ENCODE peak calls at places on chromosomes 5 and 9, in five cellular contexts. K is uterus, V is lower lobe of right lung, M is body of pancreas, N is heart left ventricle. E is an unnamed sample.

GRCh38 chr5:132474131-132474723 is 16.3 kb downstream of the IRF1 start:
- DNase-seq in K (no peak), V (no peak), M (no peak), N (no peak), E (no peak)

GRCh38 chr5:135058326-135058725 is 24.3 kb upstream of the PITX1 start:
- DNase-seq in K (no peak), V (no peak), M (no peak), N (no peak), E (no peak)

GRCh38 chr9:129406278-129407225 is 214.3 kb downstream of the C9orf50 start:
- DNase-seq in K (peak), V (peak), M (no peak), N (no peak), E (no peak)

GRCh38 chr5:101067415-101067814 is 164.3 kb upstream of the ST8SIA4 start:
- DNase-seq in K (no peak), V (no peak), M (no peak), N (no peak), E (no peak)

GRCh38 chr5:80204808-80205614 is 50.8 kb downstream of the SERINC5 start:
- DNase-seq in K (no peak), V (no peak), M (peak), N (peak), E (no peak)

GRCh38 chr9:97415146-97415545 is 3.2 kb downstream of the TDRD7 start:
- DNase-seq in K (no peak), V (no peak), M (no peak), N (no peak), E (no peak)

GRCh38 chr5:108749130-108749861 is 1.6 kb downstream of the FER start:
- DNase-seq in K (peak), V (no peak), M (no peak), N (no peak), E (no peak)

GRCh38 chr5:177064500-177065277 is 22.0 kb upstream of the FGFR4 start:
- DNase-seq in K (no peak), V (no peak), M (no peak), N (no peak), E (no peak)

GRCh38 chr9:137076636-137077009 is 694 bp upstream of the UAP1L1 start:
- DNase-seq in K (no peak), V (peak), M (no peak), N (no peak), E (no peak)

GRCh38 chr5:15501057-15501791 is 1.2 kb downstream of the FBXL7 start:
- DNase-seq in K (peak), V (no peak), M (no peak), N (peak), E (peak)

GRCh38 chr9:114107286-114108001 is 8.4 kb upstream of the KIF12 start:
- DNase-seq in K (no peak), V (no peak), M (no peak), N (no peak), E (no peak)

GRCh38 chr5:87154191-87154590 is 113.5 kb upstream of the RASA1 start:
- DNase-seq in K (no peak), V (no peak), M (no peak), N (no peak), E (no peak)

GRCh38 chr5:37921452-37921851 is 81.6 kb upstream of the GDNF start:
- DNase-seq in K (no peak), V (no peak), M (no peak), N (no peak), E (no peak)

GRCh38 chr5:157388148-157388547 is 71.9 kb upstream of the NIPAL4 start:
- DNase-seq in K (no peak), V (no peak), M (no peak), N (no peak), E (no peak)

GRCh38 chr5:136374003-136374402 is 8.7 kb upstream of the TRPC7 start:
- DNase-seq in K (no peak), V (no peak), M (no peak), N (no peak), E (no peak)

GRCh38 chr5:158682631-158683030 is 417.1 kb downstream of the EBF1 start:
- DNase-seq in K (no peak), V (no peak), M (no peak), N (no peak), E (no peak)

GRCh38 chr5:139690385-139691274 is 42.5 kb downstream of the CXXC5 start:
- DNase-seq in K (peak), V (no peak), M (no peak), N (peak), E (no peak)

GRCh38 chr5:178227929-178228328 is 4.7 kb downstream of the PHYKPL start:
- DNase-seq in K (no peak), V (no peak), M (no peak), N (no peak), E (no peak)

GRCh38 chr5:15819617-15820016 is 319.6 kb downstream of the FBXL7 start:
- DNase-seq in K (no peak), V (no peak), M (no peak), N (no peak), E (no peak)

GRCh38 chr9:137745541-137745991 is 126.8 kb downstream of the EHMT1 start:
- DNase-seq in K (no peak), V (no peak), M (no peak), N (no peak), E (no peak)

GRCh38 chr9:136110082-136111061 is 8.3 kb downstream of the TMEM250 start:
- DNase-seq in K (no peak), V (no peak), M (no peak), N (no peak), E (no peak)

GRCh38 chr5:142145106-142145900 is 36.7 kb downstream of the NDFIP1 start:
- DNase-seq in K (peak), V (no peak), M (peak), N (peak), E (no peak)

GRCh38 chr5:143887302-143887638 is 75.3 kb downstream of the HMHB1 start:
- DNase-seq in K (no peak), V (peak), M (peak), N (peak), E (no peak)

GRCh38 chr5:75460947-75461346 is 50.5 kb downstream of the CERT1 start:
- DNase-seq in K (no peak), V (no peak), M (no peak), N (no peak), E (no peak)

GRCh38 chr9:136011376-136011702 is 50.2 kb upstream of the UBAC1 start:
- DNase-seq in K (no peak), V (no peak), M (no peak), N (no peak), E (no peak)

GRCh38 chr9:25716220-25716872 is 38.1 kb upstream of the TUSC1 start:
- DNase-seq in K (no peak), V (no peak), M (peak), N (no peak), E (no peak)

GRCh38 chr5:173057062-173057924 is 1.1 kb downstream of the CREBRF start:
- DNase-seq in K (peak), V (peak), M (peak), N (peak), E (peak)
- TF ChIP-seq CTCF in K (peak), V (peak), M (no peak), N (no peak), E (no peak)

GRCh38 chr9:112093875-112094227 is 81.2 kb downstream of the SUSD1 start:
- DNase-seq in K (no peak), V (no peak), M (no peak), N (no peak), E (no peak)
- H3K4me3 ChIP-seq in K (no peak), V (no peak), M (no peak), N (no peak), E (no peak)

GRCh38 chr5:55674340-55674739 is 37.8 kb downstream of the SLC38A9 start:
- DNase-seq in K (no peak), V (no peak), M (no peak), N (no peak), E (no peak)
- H3K27ac ChIP-seq in K (peak), V (no peak), M (no peak), N (no peak), E (peak)

GRCh38 chr5:150645070-150645700 is 4.7 kb downstream of the SYNPO start:
- DNase-seq in K (peak), V (no peak), M (peak), N (peak), E (peak)

GRCh38 chr5:150649108-150649827 is 8.8 kb downstream of the SYNPO start:
- DNase-seq in K (peak), V (no peak), M (no peak), N (peak), E (peak)

GRCh38 chr5:150648294-150649107 is 8.0 kb downstream of the SYNPO start:
- DNase-seq in K (peak), V (no peak), M (no peak), N (no peak), E (peak)

GRCh38 chr5:150649828-150650712 is 9.6 kb downstream of the SYNPO start:
- DNase-seq in K (peak), V (no peak), M (no peak), N (no peak), E (no peak)

GRCh38 chr5:150647275-150648251 is 7.1 kb downstream of the SYNPO start:
- DNase-seq in K (peak), V (peak), M (no peak), N (peak), E (peak)
- TF ChIP-seq CTCF in K (no peak), V (no peak), M (no peak), N (no peak), E (no peak)

GRCh38 chr5:55603947-55604346 is 69.2 kb upstream of the PLPP1 start:
- DNase-seq in K (no peak), V (no peak), M (no peak), N (no peak), E (no peak)

GRCh38 chr5:55601209-55601618 is 66.5 kb upstream of the PLPP1 start:
- DNase-seq in K (peak), V (peak), M (peak), N (peak), E (peak)

GRCh38 chr5:55608595-55608994 is 73.8 kb upstream of the PLPP1 start:
- DNase-seq in K (no peak), V (no peak), M (no peak), N (no peak), E (no peak)

GRCh38 chr5:55600536-55601208 is 65.9 kb upstream of the PLPP1 start:
- DNase-seq in K (peak), V (no peak), M (no peak), N (peak), E (no peak)

GRCh38 chr5:55604611-55605067 is 69.9 kb upstream of the PLPP1 start:
- DNase-seq in K (no peak), V (no peak), M (no peak), N (no peak), E (no peak)
- H3K4me3 ChIP-seq in K (no peak), V (no peak), M (no peak), N (no peak), E (no peak)

GRCh38 chr5:138466058-138466899 is 1.0 kb downstream of the EGR1 start:
- DNase-seq in K (no peak), V (peak), M (peak), N (no peak), E (no peak)
- H3K27ac ChIP-seq in K (peak), V (peak), M (peak), N (no peak), E (peak)